ENCODE peak calls at places on chromosomes 11 and 22, in six cellular contexts. D is adrenal gland, X is Peyer's patch, I is uterus, R is tibial nerve, T is testis. J is an unnamed sample.

GRCh38 chr11:82405392-82405791 is 328.3 kb downstream of the FAM181B start:
- DNase-seq in D (no peak), X (no peak), I (no peak), R (no peak), T (no peak), J (no peak)

GRCh38 chr11:24820541-24820940 is 323.7 kb downstream of the LUZP2 start:
- DNase-seq in D (no peak), X (no peak), I (no peak), R (no peak), T (no peak), J (no peak)

GRCh38 chr11:62593434-62594044 is 2.2 kb upstream of the TUT1 start:
- DNase-seq in D (peak; percentile 89), X (peak; percentile 86), I (peak; percentile 62), R (peak; percentile 80), T (peak; percentile 83), J (peak; percentile 77)

GRCh38 chr11:105641433-105641832 is 31.6 kb downstream of the GRIA4 start:
- DNase-seq in D (no peak), X (no peak), I (no peak), R (no peak), T (no peak), J (no peak)

GRCh38 chr11:75269367-75269660 is 28.7 kb downstream of the TPBGL start:
- DNase-seq in D (no peak), X (no peak), I (no peak), R (no peak), T (no peak), J (no peak)

GRCh38 chr11:100576044-100577021 is 110.8 kb upstream of the ARHGAP42 start:
- DNase-seq in D (peak; percentile 42), X (no peak), I (no peak), R (peak; percentile 37), T (peak; percentile 45), J (peak; percentile 12)

GRCh38 chr11:46444305-46444704 is 52.7 kb upstream of the CHRM4 start:
- DNase-seq in D (no peak), X (no peak), I (no peak), R (no peak), T (no peak), J (no peak)

GRCh38 chr11:359181-359714 is 10.1 kb upstream of the B4GALNT4 start:
- DNase-seq in D (no peak), X (no peak), I (peak; percentile 8), R (no peak), T (no peak), J (no peak)

GRCh38 chr11:36037031-36037430 is 93.2 kb downstream of the LDLRAD3 start:
- DNase-seq in D (peak; percentile 76), X (no peak), I (no peak), R (no peak), T (peak; percentile 36), J (peak; percentile 26)

GRCh38 chr11:57202282-57202681 is 20.5 kb downstream of the LRRC55 start:
- DNase-seq in D (no peak), X (no peak), I (no peak), R (no peak), T (no peak), J (no peak)

GRCh38 chr11:7004482-7004881 is 15.7 kb downstream of the ZNF214 start:
- DNase-seq in D (peak; percentile 4), X (no peak), I (no peak), R (peak; percentile 7), T (no peak), J (no peak)

GRCh38 chr22:39144101-39144815 is 8.2 kb downstream of the CBX7 start:
- DNase-seq in D (peak; percentile 59), X (peak; percentile 61), I (peak; percentile 46), R (no peak), T (peak; percentile 38), J (no peak)

GRCh38 chr11:84524422-84525051 is 1102.6 kb downstream of the DLG2 start:
- DNase-seq in D (no peak), X (no peak), I (no peak), R (no peak), T (peak; percentile 32), J (no peak)

GRCh38 chr11:119093951-119094815 is 7.5 kb downstream of the DPAGT1 start:
- DNase-seq in D (peak; percentile 56), X (peak; percentile 41), I (peak; percentile 44), R (no peak), T (peak; percentile 46), J (no peak)
- TF ChIP-seq POLR2A in D (no peak), X (no peak), I (no peak), R (no peak), T (no peak), J (no peak)

DNA sequence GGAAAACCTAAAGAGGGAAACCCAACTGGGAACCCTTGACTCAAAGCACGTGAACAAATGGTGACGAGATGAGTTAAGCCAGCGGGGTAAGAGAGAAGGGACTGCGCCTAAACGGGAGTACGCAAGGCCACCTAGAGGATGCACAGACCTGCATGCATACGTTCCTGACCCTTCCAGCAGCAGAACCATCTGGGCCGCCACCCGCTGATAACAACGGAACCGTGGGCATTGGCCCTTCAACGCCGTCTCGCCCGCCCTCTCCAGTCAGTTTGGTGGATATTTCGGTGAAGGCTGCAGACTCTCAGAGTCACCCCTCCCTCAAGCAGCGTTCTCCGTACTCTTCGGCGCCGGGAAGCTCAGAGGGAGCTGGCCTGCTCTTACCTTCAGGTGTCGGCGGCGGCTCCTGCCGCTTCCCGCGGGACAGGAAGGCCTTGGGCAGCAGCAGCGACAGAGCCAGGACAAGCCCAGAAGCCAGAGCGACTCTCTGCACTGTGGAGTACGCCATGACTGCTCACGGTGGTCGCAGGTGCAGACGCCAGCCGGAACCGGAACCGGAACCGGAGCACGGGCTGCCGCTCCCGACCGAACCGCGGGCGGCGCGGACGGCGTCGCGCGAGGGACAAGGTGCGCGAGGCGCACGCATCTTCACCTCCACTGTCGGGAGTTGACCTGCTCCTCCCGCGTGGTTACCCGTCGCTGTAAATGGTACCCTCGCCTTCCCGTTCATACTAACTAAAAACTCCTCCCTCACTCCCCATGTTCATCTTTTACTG is at the start of gene RIC3:
- DNase-seq in D (peak; percentile 58), X (peak; percentile 56), I (peak; percentile 40), R (no peak), T (peak; percentile 85), J (peak; percentile 32)
- H3K27me3 ChIP-seq in D (peaks cover 9% of the 10 kb centered on the region), X (peaks cover 3% of the 10 kb centered on the region), I (peaks cover 3% of the 10 kb centered on the region), R (no peaks in the 10 kb centered on the region), T (no peaks in the 10 kb centered on the region), J (peaks cover 22% of the 10 kb centered on the region)

DNA sequence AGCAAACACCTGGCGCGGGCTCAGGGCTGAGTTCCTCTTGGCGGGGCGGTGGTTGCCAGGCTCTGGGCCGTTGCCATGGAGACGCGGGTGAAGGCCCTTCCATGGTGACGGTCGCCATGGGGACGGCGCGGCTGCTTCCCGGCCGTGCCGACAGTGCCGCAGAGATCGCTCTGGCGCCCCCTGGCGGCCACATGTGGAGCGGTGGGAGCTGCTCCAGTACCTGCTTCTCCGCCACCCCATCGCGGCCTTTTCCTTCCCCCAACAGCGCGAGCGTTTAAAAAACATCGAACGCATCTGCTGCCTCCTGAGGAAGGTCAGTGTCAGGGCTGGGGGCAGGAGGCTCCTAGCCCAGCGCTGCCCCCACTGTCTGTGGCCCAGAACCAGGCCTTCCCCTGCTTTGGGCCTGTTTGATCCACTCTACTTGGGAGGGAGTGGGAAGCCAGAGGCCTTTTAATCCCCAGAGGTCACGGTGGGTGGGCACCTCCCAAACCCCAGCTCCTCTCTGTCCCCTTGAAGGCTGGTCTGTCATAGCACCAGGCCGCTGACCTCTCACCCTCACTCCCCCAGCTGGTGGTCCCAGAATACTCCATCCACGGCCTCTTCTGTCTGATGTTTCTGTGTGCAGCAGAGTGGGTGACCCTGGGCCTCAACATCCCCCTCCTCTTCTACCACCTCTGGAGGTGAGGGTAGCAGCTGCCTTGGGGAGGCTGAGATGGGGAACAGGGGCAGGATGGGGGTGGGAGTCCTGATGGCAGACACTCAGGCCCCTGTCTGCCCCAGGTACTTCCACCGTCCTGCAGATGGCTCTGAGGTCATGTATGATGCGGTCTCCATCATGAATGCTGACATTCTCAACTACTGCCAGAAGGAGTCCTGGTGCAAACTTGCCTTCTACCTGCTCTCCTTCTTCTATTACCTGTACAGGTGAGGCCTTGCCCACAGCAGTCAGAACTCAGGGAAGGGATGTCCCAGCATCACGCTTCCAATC is 4.8 kb downstream of the CNIH2 start:
- DNase-seq in D (peak; percentile 100), X (peak; percentile 100), I (peak; percentile 95), R (peak; percentile 96), T (peak; percentile 99), J (peak; percentile 97)
- TF ChIP-seq POLR2A in D (no peak), X (no peak), I (peak; percentile 35), R (no peak), T (no peak), J (no peak)

GRCh38 chr11:17477084-17477333 is 364 bp upstream of the ABCC8 start:
- DNase-seq in D (no peak), X (no peak), I (no peak), R (no peak), T (no peak), J (no peak)

GRCh38 chr11:17476317-17477083 is at the start of gene ABCC8:
- DNase-seq in D (no peak), X (no peak), I (no peak), R (no peak), T (no peak), J (no peak)

GRCh38 chr11:17477361-17477760 is 716 bp upstream of the ABCC8 start:
- DNase-seq in D (no peak), X (no peak), I (no peak), R (no peak), T (no peak), J (no peak)

GRCh38 chr11:17479284-17480214 is 2.9 kb upstream of the ABCC8 start:
- DNase-seq in D (no peak), X (no peak), I (no peak), R (no peak), T (no peak), J (no peak)

DNA sequence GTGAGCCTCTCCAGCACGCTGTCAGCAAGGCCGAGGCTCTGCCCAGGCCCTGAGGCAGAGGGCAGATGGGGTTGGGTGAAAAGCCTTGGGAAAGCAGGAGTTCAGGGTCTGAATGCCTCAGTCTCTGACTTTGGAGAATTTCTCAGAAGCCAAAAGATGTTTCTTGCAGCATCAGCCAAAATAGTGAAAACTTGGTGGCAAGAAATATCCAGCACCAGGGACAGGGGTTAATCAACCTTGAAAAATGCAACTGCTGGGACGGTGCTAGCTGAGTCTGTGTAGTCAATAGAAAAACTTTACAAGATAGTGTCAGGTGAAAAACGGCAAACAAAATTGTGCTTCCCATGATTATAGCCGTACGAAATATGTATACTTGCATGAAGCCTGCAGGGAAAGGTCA is 1.4 kb upstream of the ABCC8 start:
- DNase-seq in D (no peak), X (no peak), I (no peak), R (no peak), T (no peak), J (no peak)
- H3K27me3 ChIP-seq in D (peaks cover 33% of the 10 kb centered on the region), X (peaks cover 12% of the 10 kb centered on the region), I (no peaks in the 10 kb centered on the region), R (no peaks in the 10 kb centered on the region), T (no peaks in the 10 kb centered on the region), J (peaks cover 14% of the 10 kb centered on the region)

GRCh38 chr22:22508274-22509176 is at the start of gene ZNF280B:
- DNase-seq in D (peak; percentile 82), X (peak; percentile 75), I (peak; percentile 20), R (no peak), T (peak; percentile 89), J (peak; percentile 55)
- TF ChIP-seq POLR2A in D (peak; percentile 29), X (no peak), I (peak; percentile 22), R (peak; percentile 7), T (no peak), J (no peak)

GRCh38 chr11:115642660-115643059 is 138.4 kb upstream of the CADM1 start:
- DNase-seq in D (no peak), X (no peak), I (no peak), R (no peak), T (no peak), J (no peak)
- H3K27me3 ChIP-seq in D (peaks cover 10% of the 10 kb centered on the region), X (no peaks in the 10 kb centered on the region), I (no peaks in the 10 kb centered on the region), R (no peaks in the 10 kb centered on the region), T (no peaks in the 10 kb centered on the region), J (no peaks in the 10 kb centered on the region)